ENCODE peak calls at places on chromosomes 16 and 17, in four cellular contexts. One of them, this sample, is unnamed. For H3K4me1, the result is how much of the 10 kb centered on the place peaks cover.

GRCh38 chr16:22373662-22374310 is 633 bp downstream of the CDR2 start:
- DNase-seq in GM23248: peak
- DNase-seq in cardiac muscle cell: peak
- DNase-seq in left ventricle myocardium inferior: peak
- DNase-seq in this sample: peak

GRCh38 chr16:4521971-4522623 is 16.5 kb downstream of the CDIP1 start:
- DNase-seq in GM23248: no peak
- DNase-seq in cardiac muscle cell: no peak
- DNase-seq in left ventricle myocardium inferior: peak
- DNase-seq in this sample: no peak

GRCh38 chr17:48283390-48283789 is 146.6 kb downstream of the SKAP1 start:
- DNase-seq in GM23248: no peak
- DNase-seq in cardiac muscle cell: no peak
- DNase-seq in left ventricle myocardium inferior: no peak
- DNase-seq in this sample: no peak

GRCh38 chr17:19660219-19660870 is 11.8 kb downstream of the ALDH3A2 start:
- DNase-seq in GM23248: no peak
- DNase-seq in cardiac muscle cell: no peak
- DNase-seq in left ventricle myocardium inferior: no peak
- DNase-seq in this sample: no peak

GRCh38 chr17:44176671-44177501 is 6.4 kb downstream of the ASB16 start:
- DNase-seq in GM23248: no peak
- DNase-seq in cardiac muscle cell: no peak
- DNase-seq in left ventricle myocardium inferior: no peak
- DNase-seq in this sample: no peak

GRCh38 chr17:279776-280175 is 72.8 kb downstream of the RPH3AL start:
- DNase-seq in GM23248: no peak
- DNase-seq in cardiac muscle cell: no peak
- DNase-seq in left ventricle myocardium inferior: no peak
- DNase-seq in this sample: no peak

GRCh38 chr17:67819722-67820121 is 5.6 kb upstream of the BPTF start:
- DNase-seq in GM23248: no peak
- DNase-seq in cardiac muscle cell: no peak
- DNase-seq in left ventricle myocardium inferior: no peak
- DNase-seq in this sample: no peak

GRCh38 chr17:67148352-67148751 is 96.6 kb downstream of the HELZ start:
- DNase-seq in GM23248: no peak
- DNase-seq in cardiac muscle cell: no peak
- DNase-seq in left ventricle myocardium inferior: no peak
- DNase-seq in this sample: no peak

GRCh38 chr17:31598921-31599571 is 207.6 kb downstream of the RAB11FIP4 start:
- DNase-seq in GM23248: no peak
- DNase-seq in cardiac muscle cell: no peak
- DNase-seq in left ventricle myocardium inferior: no peak
- DNase-seq in this sample: no peak

GRCh38 chr17:43722921-43723665 is 35.5 kb downstream of the SOST start:
- DNase-seq in GM23248: no peak
- DNase-seq in cardiac muscle cell: no peak
- DNase-seq in left ventricle myocardium inferior: no peak
- DNase-seq in this sample: no peak

GRCh38 chr17:39114744-39115534 is 36.5 kb downstream of the PLXDC1 start:
- DNase-seq in GM23248: peak
- DNase-seq in cardiac muscle cell: no peak
- DNase-seq in left ventricle myocardium inferior: no peak
- DNase-seq in this sample: no peak

GRCh38 chr17:44417553-44417952 is 28.1 kb upstream of the ITGA2B start:
- DNase-seq in GM23248: peak
- DNase-seq in cardiac muscle cell: no peak
- DNase-seq in left ventricle myocardium inferior: no peak
- DNase-seq in this sample: no peak

GRCh38 chr17:57086069-57086930 is 1.3 kb downstream of the AKAP1 start:
- DNase-seq in GM23248: peak
- DNase-seq in cardiac muscle cell: peak
- DNase-seq in left ventricle myocardium inferior: no peak
- DNase-seq in this sample: peak

GRCh38 chr16:66580605-66581209 is 1.4 kb downstream of the CMTM2 start:
- DNase-seq in GM23248: peak
- DNase-seq in cardiac muscle cell: peak
- DNase-seq in left ventricle myocardium inferior: no peak
- DNase-seq in this sample: no peak

GRCh38 chr16:58158137-58158536 is 29.0 kb upstream of the CFAP20 start:
- DNase-seq in GM23248: no peak
- DNase-seq in cardiac muscle cell: no peak
- DNase-seq in left ventricle myocardium inferior: no peak
- DNase-seq in this sample: no peak

GRCh38 chr16:31502981-31503380 is 5.2 kb downstream of the RUSF1 start:
- DNase-seq in GM23248: peak
- DNase-seq in cardiac muscle cell: no peak
- DNase-seq in left ventricle myocardium inferior: no peak
- DNase-seq in this sample: no peak

GRCh38 chr17:4947411-4948165 is 742 bp downstream of the PFN1 start:
- DNase-seq in GM23248: peak
- DNase-seq in cardiac muscle cell: peak
- DNase-seq in left ventricle myocardium inferior: peak
- DNase-seq in this sample: peak

GRCh38 chr17:19996502-19996901 is 12.7 kb upstream of the SPECC1 start:
- DNase-seq in GM23248: no peak
- DNase-seq in cardiac muscle cell: no peak
- DNase-seq in left ventricle myocardium inferior: no peak
- DNase-seq in this sample: no peak

GRCh38 chr17:59519132-59519531 is 46.3 kb upstream of the DHX40 start:
- DNase-seq in GM23248: no peak
- DNase-seq in cardiac muscle cell: no peak
- DNase-seq in left ventricle myocardium inferior: no peak
- DNase-seq in this sample: no peak

GRCh38 chr17:50260501-50260911 is 13.8 kb upstream of the TMEM92 start:
- DNase-seq in GM23248: no peak
- DNase-seq in cardiac muscle cell: no peak
- DNase-seq in left ventricle myocardium inferior: no peak
- DNase-seq in this sample: no peak

GRCh38 chr17:81962499-81963441 is 1.8 kb upstream of the NOTUM start:
- DNase-seq in GM23248: no peak
- DNase-seq in cardiac muscle cell: no peak
- DNase-seq in left ventricle myocardium inferior: no peak
- DNase-seq in this sample: no peak

GRCh38 chr17:51610834-51611233 is 350.5 kb downstream of the UTP18 start:
- DNase-seq in GM23248: no peak
- DNase-seq in cardiac muscle cell: no peak
- DNase-seq in left ventricle myocardium inferior: no peak
- DNase-seq in this sample: no peak

GRCh38 chr17:81097134-81097942 is 62.4 kb downstream of the BAIAP2 start:
- DNase-seq in GM23248: peak
- DNase-seq in cardiac muscle cell: peak
- DNase-seq in left ventricle myocardium inferior: peak
- DNase-seq in this sample: no peak

GRCh38 chr17:36813357-36813756 is 123.9 kb upstream of the LHX1 start:
- DNase-seq in GM23248: no peak
- DNase-seq in cardiac muscle cell: no peak
- DNase-seq in left ventricle myocardium inferior: no peak
- DNase-seq in this sample: no peak
- H3K4me1 ChIP-seq in GM23248: under half
- H3K4me1 ChIP-seq in cardiac muscle cell: under half
- H3K4me1 ChIP-seq in left ventricle myocardium inferior: under half
- H3K4me1 ChIP-seq in this sample: under half

GRCh38 chr17:29581583-29582253 is 7.7 kb downstream of the GIT1 start:
- DNase-seq in GM23248: no peak
- DNase-seq in cardiac muscle cell: no peak
- DNase-seq in left ventricle myocardium inferior: peak
- DNase-seq in this sample: no peak
- H3K27ac ChIP-seq in GM23248: no peak
- H3K27ac ChIP-seq in cardiac muscle cell: no peak
- H3K27ac ChIP-seq in left ventricle myocardium inferior: no peak
- H3K27ac ChIP-seq in this sample: no peak

DNA sequence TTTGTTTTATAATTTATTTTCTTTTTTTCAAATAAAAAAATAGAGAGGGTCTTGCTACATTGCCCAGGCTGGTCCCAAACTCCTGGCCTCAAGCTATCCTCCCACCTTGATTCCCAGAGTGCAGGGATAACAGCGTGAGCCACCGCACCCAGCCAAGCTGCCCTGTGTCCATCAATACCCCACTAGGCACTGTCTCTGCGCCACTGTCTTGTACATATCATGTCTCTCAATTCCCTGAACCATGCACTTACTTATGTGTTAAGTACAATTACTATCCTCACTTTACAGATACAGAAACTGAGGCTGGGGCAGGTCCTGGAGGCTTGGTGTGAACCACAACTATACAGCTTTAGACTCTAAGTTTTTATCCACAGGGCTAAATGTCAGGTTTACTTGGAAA is 11.7 kb downstream of the NSMCE1 start:
- DNase-seq in GM23248: no peak
- DNase-seq in cardiac muscle cell: no peak
- DNase-seq in left ventricle myocardium inferior: no peak
- DNase-seq in this sample: no peak
- H3K4me1 ChIP-seq in GM23248: under half
- H3K4me1 ChIP-seq in cardiac muscle cell: under half
- H3K4me1 ChIP-seq in left ventricle myocardium inferior: under half
- H3K4me1 ChIP-seq in this sample: under half

GRCh38 chr17:8161289-8162231 is 1.2 kb downstream of the VAMP2 start:
- DNase-seq in GM23248: no peak
- DNase-seq in cardiac muscle cell: no peak
- DNase-seq in left ventricle myocardium inferior: peak
- DNase-seq in this sample: peak
- H3K27ac ChIP-seq in GM23248: peak
- H3K27ac ChIP-seq in cardiac muscle cell: peak
- H3K27ac ChIP-seq in left ventricle myocardium inferior: peak
- H3K27ac ChIP-seq in this sample: peak

DNA sequence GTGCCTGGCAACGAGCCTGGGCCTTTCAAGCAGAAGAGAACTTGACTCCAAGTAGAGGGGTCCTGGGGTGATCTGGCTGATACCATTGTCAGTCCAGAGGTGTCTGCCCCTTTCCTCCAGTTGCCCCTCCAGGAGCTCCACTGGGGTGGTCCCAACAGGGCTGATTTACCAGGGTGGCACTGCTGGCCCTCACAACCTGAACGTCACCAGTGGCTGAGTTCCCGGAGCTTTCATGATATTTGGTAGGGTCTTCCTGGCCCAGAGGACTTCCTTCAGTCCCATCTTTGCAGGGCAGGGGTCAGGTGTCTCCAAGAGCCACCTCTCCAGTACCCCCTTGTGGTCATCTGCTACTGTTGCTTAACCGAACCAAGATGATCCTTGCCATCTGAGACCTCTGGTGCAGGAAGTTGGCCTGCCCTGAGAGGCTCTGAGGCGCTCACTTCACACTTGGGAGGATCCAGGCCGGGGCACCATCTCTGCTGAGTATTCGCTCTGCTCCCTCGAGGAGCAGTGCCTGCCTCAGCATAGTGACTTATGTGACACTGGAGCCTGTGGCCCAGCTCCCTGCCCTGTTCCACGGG is 3.5 kb downstream of the LIMD2 start:
- DNase-seq in GM23248: peak
- DNase-seq in cardiac muscle cell: peak
- DNase-seq in left ventricle myocardium inferior: no peak
- DNase-seq in this sample: peak
- H3K4me1 ChIP-seq in GM23248: under half
- H3K4me1 ChIP-seq in cardiac muscle cell: under half
- H3K4me1 ChIP-seq in left ventricle myocardium inferior: under half
- H3K4me1 ChIP-seq in this sample: half or more

GRCh38 chr16:69348222-69348621 is 3.4 kb downstream of the TMED6 start:
- DNase-seq in GM23248: no peak
- DNase-seq in cardiac muscle cell: no peak
- DNase-seq in left ventricle myocardium inferior: no peak
- DNase-seq in this sample: no peak

GRCh38 chr16:69345923-69346322 is 5.7 kb downstream of the TMED6 start:
- DNase-seq in GM23248: no peak
- DNase-seq in cardiac muscle cell: no peak
- DNase-seq in left ventricle myocardium inferior: no peak
- DNase-seq in this sample: no peak

GRCh38 chr16:69340095-69340644 is 598 bp downstream of the NIP7 start:
- DNase-seq in GM23248: peak
- DNase-seq in cardiac muscle cell: no peak
- DNase-seq in left ventricle myocardium inferior: no peak
- DNase-seq in this sample: no peak

GRCh38 chr16:69346683-69347082 is 4.9 kb downstream of the TMED6 start:
- DNase-seq in GM23248: no peak
- DNase-seq in cardiac muscle cell: no peak
- DNase-seq in left ventricle myocardium inferior: no peak
- DNase-seq in this sample: no peak

DNA sequence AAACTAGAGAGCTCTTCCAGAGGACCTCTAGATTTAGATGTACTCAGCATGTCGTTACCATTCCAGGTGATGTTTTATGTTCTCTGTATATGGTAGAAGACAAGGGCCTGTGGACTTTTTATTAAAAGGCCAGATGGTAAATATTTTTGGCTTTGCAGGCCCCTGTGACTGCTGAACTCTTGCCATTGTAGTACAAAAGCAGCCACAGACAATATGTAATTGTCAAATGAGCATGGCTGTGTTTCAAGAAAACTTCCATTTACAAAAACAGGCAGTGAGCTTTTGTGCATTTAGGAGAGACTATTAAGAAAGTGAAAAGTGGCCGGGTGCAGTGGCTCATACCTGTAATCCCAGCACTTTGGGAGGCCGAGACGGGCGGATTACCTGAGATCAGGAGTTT is 4.6 kb downstream of the NIP7 start:
- DNase-seq in GM23248: no peak
- DNase-seq in cardiac muscle cell: no peak
- DNase-seq in left ventricle myocardium inferior: no peak
- DNase-seq in this sample: no peak
- H3K27ac ChIP-seq in GM23248: no peak
- H3K27ac ChIP-seq in cardiac muscle cell: no peak
- H3K27ac ChIP-seq in left ventricle myocardium inferior: no peak
- H3K27ac ChIP-seq in this sample: no peak

This sample was measured in CD4-positive, CD25-positive, alpha-beta regulatory T cell.